ENCODE peak calls at places on chromosomes 6 and 20, in nine cellular contexts. I is GM06990, R is cardiac fibroblast, A is AG09309, S is heart right ventricle, C is upper lobe of left lung, L is psoas muscle, F is IMR-90, U is HL-60. Z is an unnamed sample.

GRCh38 chr20:35342154-35342769 is 50.0 kb upstream of the FAM83C start:
- DNase-seq in L (no peak), U (peak; percentile 13), A (no peak), C (no peak), F (no peak), S (no peak), R (peak; percentile 31), I (no peak), Z (no peak)

GRCh38 chr20:51750037-51750769 is 18.0 kb downstream of the ATP9A start:
- DNase-seq in I (no peak), R (peak; percentile 93), C (no peak), A (peak; percentile 78), L (peak; percentile 73), S (peak; percentile 53), U (no peak), F (peak; percentile 94), Z (peak; percentile 49)

GRCh38 chr6:20610636-20611200 is 76.5 kb downstream of the CDKAL1 start:
- DNase-seq in C (no peak), I (no peak), F (peak; percentile 28), U (no peak), R (peak; percentile 59), L (no peak), A (no peak), S (no peak), Z (no peak)

GRCh38 chr20:63791497-63792156 is 39.4 kb downstream of the ZBTB46 start:
- DNase-seq in S (peak; percentile 66), I (no peak), A (no peak), U (no peak), C (peak; percentile 60), F (no peak), R (no peak), L (no peak), Z (no peak)

GRCh38 chr6:168107191-168107940 is 28.4 kb upstream of the FRMD1 start:
- DNase-seq in I (no peak), U (no peak), L (peak; percentile 14), A (no peak), R (peak; percentile 7), S (no peak), C (peak; percentile 44), F (no peak), Z (no peak)

GRCh38 chr20:48822879-48823385 is 4.9 kb downstream of the PREX1 start:
- DNase-seq in L (no peak), F (no peak), C (no peak), I (no peak), U (peak; percentile 70), S (no peak), A (no peak), R (no peak), Z (no peak)

GRCh38 chr6:64084201-64084663 is 448.6 kb downstream of the PHF3 start:
- DNase-seq in R (no peak), S (no peak), C (no peak), I (no peak), A (no peak), L (no peak), F (no peak), U (no peak), Z (no peak)

GRCh38 chr20:57612436-57612835 is 7.8 kb downstream of the ZBP1 start:
- DNase-seq in U (no peak), R (no peak), A (no peak), S (no peak), F (no peak), I (no peak), L (no peak), C (no peak), Z (no peak)

GRCh38 chr6:150738092-150738625 is 127.3 kb upstream of the MTHFD1L start:
- DNase-seq in C (no peak), F (no peak), L (no peak), S (no peak), A (no peak), R (no peak), U (no peak), I (no peak), Z (no peak)

GRCh38 chr6:150739711-150740349 is 125.7 kb upstream of the MTHFD1L start:
- DNase-seq in U (no peak), L (no peak), R (no peak), S (no peak), F (no peak), I (no peak), A (no peak), C (no peak), Z (no peak)

GRCh38 chr6:150744522-150745260 is 120.8 kb upstream of the MTHFD1L start:
- DNase-seq in A (no peak), U (no peak), C (no peak), I (no peak), R (no peak), F (no peak), L (no peak), S (no peak), Z (no peak)

GRCh38 chr6:150740453-150740852 is 125.0 kb upstream of the MTHFD1L start:
- DNase-seq in R (no peak), S (no peak), L (no peak), F (no peak), C (no peak), U (no peak), A (no peak), I (no peak), Z (no peak)

GRCh38 chr6:150741633-150742200 is 123.8 kb upstream of the MTHFD1L start:
- DNase-seq in S (no peak), U (no peak), R (peak; percentile 9), C (no peak), L (no peak), F (no peak), I (no peak), A (no peak), Z (no peak)
- TF ChIP-seq CTCF in S (peak; percentile 49), U (peak; percentile 15), R (peak; percentile 43), C (no peak), L (no peak), F (no peak), I (peak; percentile 56), A (peak; percentile 25), Z (peak; percentile 17)

GRCh38 chr6:130191376-130191702 is 31.4 kb downstream of the SAMD3 start:
- DNase-seq in I (no peak), R (no peak), F (no peak), S (no peak), U (no peak), A (no peak), L (no peak), C (no peak), Z (no peak)

GRCh38 chr6:130188207-130188899 is 34.4 kb downstream of the SAMD3 start:
- DNase-seq in S (no peak), U (no peak), F (no peak), L (no peak), C (no peak), I (no peak), A (no peak), R (no peak), Z (no peak)

GRCh38 chr6:130190701-130191375 is 31.9 kb downstream of the SAMD3 start:
- DNase-seq in L (no peak), S (no peak), I (no peak), F (no peak), R (no peak), A (no peak), U (no peak), C (no peak), Z (no peak)

GRCh38 chr6:130187335-130188206 is 35.2 kb downstream of the SAMD3 start:
- DNase-seq in S (no peak), I (no peak), C (no peak), F (no peak), U (no peak), A (no peak), L (no peak), R (no peak), Z (no peak)

DNA sequence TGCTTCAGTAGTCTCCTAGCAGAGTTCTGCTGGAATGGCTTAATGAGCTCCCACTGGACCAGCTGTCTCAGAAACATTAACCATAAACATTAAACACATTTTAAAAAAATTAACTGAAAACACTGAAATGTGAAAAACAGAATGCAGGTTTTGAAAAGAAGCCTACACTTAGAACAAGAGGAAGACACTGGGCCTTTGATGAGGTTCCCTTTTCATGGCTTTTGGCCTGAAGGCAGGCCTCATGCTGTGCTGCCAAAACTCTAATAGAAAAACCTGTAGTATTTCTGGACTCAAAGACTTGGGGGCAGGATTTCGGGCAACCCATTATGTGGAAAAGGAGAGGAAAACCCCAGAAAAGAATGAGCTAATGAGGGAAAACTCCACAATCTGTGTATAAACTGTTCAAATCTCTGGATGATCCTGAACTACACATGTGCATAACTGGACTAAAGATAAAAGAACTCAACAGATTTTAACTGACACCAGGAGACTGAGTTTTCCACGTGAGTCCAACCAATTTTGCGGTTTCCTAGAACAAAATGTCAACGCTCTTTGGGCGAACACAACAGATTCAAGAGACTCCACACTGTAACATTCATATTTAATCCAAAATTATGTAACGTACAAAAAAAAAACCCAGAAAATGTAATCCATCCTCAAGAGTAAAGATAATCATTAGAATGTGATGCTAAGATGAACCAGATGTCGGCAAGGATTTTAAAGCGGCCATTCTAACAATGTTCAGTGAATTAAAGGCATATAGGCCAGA is 32.9 kb downstream of the SAMD3 start:
- DNase-seq in F (no peak), U (no peak), I (no peak), S (no peak), A (no peak), C (no peak), L (no peak), R (no peak), Z (no peak)
- TF ChIP-seq CTCF in F (no peak), U (no peak), I (no peak), S (no peak), A (no peak), C (no peak), L (no peak), R (no peak), Z (no peak)

GRCh38 chr20:23060629-23061028 is 11.2 kb upstream of the THBD start:
- DNase-seq in U (no peak), A (no peak), R (no peak), S (no peak), F (no peak), C (no peak), I (no peak), L (no peak), Z (no peak)

GRCh38 chr20:23059831-23060230 is 10.4 kb upstream of the THBD start:
- DNase-seq in L (no peak), U (peak; percentile 34), S (no peak), I (no peak), C (no peak), R (no peak), A (no peak), F (no peak), Z (no peak)

GRCh38 chr20:23061713-23062561 is 12.5 kb upstream of the THBD start:
- DNase-seq in S (peak; percentile 44), U (peak; percentile 60), R (peak; percentile 87), A (peak; percentile 28), L (peak; percentile 44), C (no peak), F (peak; percentile 57), I (no peak), Z (peak; percentile 7)

GRCh38 chr20:23061262-23061661 is 11.8 kb upstream of the THBD start:
- DNase-seq in U (no peak), F (no peak), R (no peak), A (no peak), L (no peak), C (no peak), I (no peak), S (no peak), Z (no peak)

DNA sequence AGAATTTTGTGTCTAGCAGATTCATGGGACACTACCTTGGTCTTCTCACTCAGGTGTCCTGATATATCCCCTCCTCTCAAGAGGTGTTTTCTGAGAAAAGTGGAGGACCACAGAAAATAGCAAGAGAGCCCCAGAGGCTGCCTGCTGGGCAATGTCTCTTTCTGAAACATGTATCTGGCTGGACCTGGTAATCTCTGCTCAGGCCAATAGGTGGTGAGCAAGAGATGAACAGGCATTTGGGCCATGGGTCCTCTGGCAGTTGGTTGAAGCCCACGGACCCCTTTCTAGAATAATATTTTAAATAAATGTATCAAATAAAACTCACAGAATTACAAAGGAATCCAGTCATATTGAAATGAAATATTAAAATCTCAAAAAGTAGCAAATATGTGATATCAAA is 8.8 kb upstream of the THBD start:
- DNase-seq in A (no peak), U (no peak), S (no peak), F (no peak), L (no peak), R (no peak), C (no peak), I (no peak), Z (no peak)
- TF ChIP-seq CTCF in A (no peak), U (no peak), S (no peak), F (peak; percentile 1), L (peak; percentile 12), R (peak; percentile 30), C (no peak), I (no peak), Z (no peak)

GRCh38 chr6:5379647-5380242 is 118.4 kb downstream of the FARS2 start:
- DNase-seq in L (no peak), U (peak; percentile 67), C (no peak), R (peak; percentile 56), S (no peak), A (no peak), F (peak; percentile 44), I (peak; percentile 8), Z (no peak)
- TF ChIP-seq CTCF in L (peak; percentile 26), U (peak; percentile 75), C (peak; percentile 16), R (peak; percentile 80), S (no peak), A (peak; percentile 50), F (peak; percentile 71), I (peak; percentile 77), Z (peak; percentile 65)

Z was measured in BJ.